ENCODE peak calls at places on chromosomes 5 and 9, in eight cellular contexts. U is progenitor cell of endocrine pancreas, E is adrenal gland, Z is foreskin fibroblast, R is GM12865, X is MM.1S, D is upper lobe of right lung, L is heart right ventricle. Q is an unnamed sample.

GRCh38 chr5:67770431-67771025 is 445.0 kb upstream of the PIK3R1 start:
- DNase-seq in U (no peak), E (no peak), Z (no peak), R (no peak), X (no peak), D (no peak), L (no peak), Q (no peak)

GRCh38 chr9:113617550-113617949 is 154.0 kb downstream of the RGS3 start:
- DNase-seq in U (no peak), E (no peak), Z (no peak), R (no peak), X (no peak), D (no peak), L (no peak), Q (no peak)

GRCh38 chr9:34125681-34126206 is 754 bp downstream of the DCAF12 start:
- DNase-seq in U (no peak), E (peak; percentile 46), Z (peak; percentile 15), R (peak; percentile 5), X (peak; percentile 7), D (no peak), L (no peak), Q (peak; percentile 28)

GRCh38 chr9:115204827-115205506 is 87.0 kb upstream of the TNC start:
- DNase-seq in U (no peak), E (no peak), Z (peak; percentile 84), R (peak; percentile 51), X (no peak), D (no peak), L (no peak), Q (no peak)

GRCh38 chr9:110432253-110432652 is 94.6 kb upstream of the TXNDC8 start:
- DNase-seq in U (no peak), E (no peak), Z (peak; percentile 19), R (no peak), X (no peak), D (no peak), L (no peak), Q (no peak)

GRCh38 chr5:60447488-60447920 is 252.5 kb downstream of the DEPDC1B start:
- DNase-seq in U (no peak), E (no peak), Z (no peak), R (no peak), X (no peak), D (no peak), L (no peak), Q (no peak)

GRCh38 chr9:33506626-33507370 is 17.3 kb upstream of the ANKRD18B start:
- DNase-seq in U (no peak), E (peak; percentile 68), Z (peak; percentile 96), R (peak; percentile 4), X (no peak), D (no peak), L (no peak), Q (peak; percentile 31)

GRCh38 chr9:133075925-133076324 is 14.1 kb downstream of the CEL start:
- DNase-seq in U (no peak), E (peak; percentile 54), Z (peak; percentile 76), R (no peak), X (no peak), D (no peak), L (no peak), Q (no peak)

GRCh38 chr5:133828727-133829126 is 139.7 kb downstream of the C5orf15 start:
- DNase-seq in U (no peak), E (no peak), Z (no peak), R (no peak), X (no peak), D (no peak), L (no peak), Q (no peak)

GRCh38 chr9:14766299-14766698 is 43.8 kb upstream of the CER1 start:
- DNase-seq in U (no peak), E (no peak), Z (peak; percentile 33), R (no peak), X (no peak), D (no peak), L (no peak), Q (no peak)

GRCh38 chr9:14768561-14769234 is 46.2 kb upstream of the CER1 start:
- DNase-seq in U (peak; percentile 10), E (peak; percentile 32), Z (peak; percentile 34), R (peak; percentile 53), X (peak; percentile 21), D (no peak), L (no peak), Q (no peak)

GRCh38 chr9:14770592-14770991 is 48.1 kb upstream of the CER1 start:
- DNase-seq in U (no peak), E (no peak), Z (no peak), R (no peak), X (no peak), D (no peak), L (no peak), Q (no peak)

DNA sequence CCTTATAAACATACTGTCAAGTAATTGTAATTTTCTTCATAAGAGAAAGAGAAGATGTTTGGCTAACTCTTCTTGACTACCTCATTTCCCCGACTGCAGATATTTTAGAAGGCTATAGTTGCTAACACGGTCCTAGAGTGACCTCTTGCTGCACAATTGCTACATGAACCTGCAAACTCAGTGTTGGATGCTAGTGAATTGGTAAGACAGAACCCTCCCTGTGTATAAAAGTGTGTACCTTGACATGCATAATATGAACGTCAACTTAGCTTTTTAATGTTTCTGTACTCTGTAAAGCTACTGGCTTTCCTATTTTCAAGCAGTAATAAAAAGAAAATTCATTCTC is 46.7 kb upstream of the CER1 start:
- DNase-seq in U (no peak), E (no peak), Z (no peak), R (peak; percentile 40), X (no peak), D (no peak), L (no peak), Q (no peak)
- TF ChIP-seq CTCF in U (peak; percentile 35), E (peak; percentile 8), Z (no peak), R (peak; percentile 23), X (no peak), D (no peak), L (peak; percentile 14), Q (no peak)

GRCh38 chr9:129964901-129965734 is 77.9 kb downstream of the FNBP1 start:
- DNase-seq in U (no peak), E (no peak), Z (peak; percentile 74), R (no peak), X (no peak), D (peak; percentile 12), L (no peak), Q (no peak)

GRCh38 chr9:129962889-129963703 is 79.9 kb downstream of the FNBP1 start:
- DNase-seq in U (no peak), E (peak; percentile 56), Z (peak; percentile 48), R (peak; percentile 90), X (peak; percentile 87), D (peak; percentile 57), L (no peak), Q (no peak)

GRCh38 chr9:129958771-129959170 is 84.2 kb downstream of the FNBP1 start:
- DNase-seq in U (no peak), E (no peak), Z (no peak), R (no peak), X (no peak), D (no peak), L (no peak), Q (no peak)

GRCh38 chr9:129962376-129962765 is 80.6 kb downstream of the FNBP1 start:
- DNase-seq in U (no peak), E (no peak), Z (no peak), R (no peak), X (no peak), D (no peak), L (no peak), Q (no peak)
- TF ChIP-seq CTCF in U (no peak), E (no peak), Z (no peak), R (no peak), X (no peak), D (no peak), L (no peak), Q (no peak)

GRCh38 chr5:172901012-172901780 is 58.0 kb upstream of the RPL26L1 start:
- DNase-seq in U (no peak), E (peak; percentile 84), Z (peak; percentile 67), R (no peak), X (no peak), D (no peak), L (peak; percentile 43), Q (no peak)

GRCh38 chr5:172901788-172902496 is 57.3 kb upstream of the RPL26L1 start:
- DNase-seq in U (no peak), E (no peak), Z (peak; percentile 42), R (no peak), X (no peak), D (no peak), L (no peak), Q (no peak)

GRCh38 chr5:172904312-172904642 is 54.9 kb upstream of the RPL26L1 start:
- DNase-seq in U (no peak), E (no peak), Z (no peak), R (no peak), X (no peak), D (no peak), L (no peak), Q (no peak)

GRCh38 chr5:172903790-172904189 is 55.4 kb upstream of the RPL26L1 start:
- DNase-seq in U (no peak), E (peak; percentile 89), Z (peak; percentile 93), R (no peak), X (no peak), D (no peak), L (no peak), Q (peak; percentile 79)

GRCh38 chr5:172902497-172903472 is 56.4 kb upstream of the RPL26L1 start:
- DNase-seq in U (peak; percentile 44), E (peak; percentile 97), Z (peak; percentile 80), R (no peak), X (no peak), D (peak; percentile 93), L (peak; percentile 82), Q (peak; percentile 77)
- TF ChIP-seq CTCF in U (peak; percentile 48), E (peak; percentile 53), Z (peak; percentile 30), R (no peak), X (no peak), D (peak; percentile 47), L (peak; percentile 53), Q (no peak)

GRCh38 chr5:82018462-82018861 is 46.6 kb downstream of the ATG10 start:
- DNase-seq in U (no peak), E (peak; percentile 21), Z (no peak), R (no peak), X (no peak), D (no peak), L (no peak), Q (no peak)
- TF ChIP-seq CTCF in U (no peak), E (no peak), Z (no peak), R (no peak), X (no peak), D (no peak), L (no peak), Q (no peak)